ENCODE peak calls at places on chromosomes 16 and 17, in nine cellular contexts. Q, R, I, U, G, N, J, F and K are unnamed samples.

GRCh38 chr17:1164935-1165556 is 14.7 kb downstream of the ABR start:
- DNase-seq in U (peak), I (no peak), J (no peak), R (no peak), G (no peak), F (no peak), N (no peak), Q (no peak), K (no peak)

GRCh38 chr17:14772776-14773175 is 471.9 kb downstream of the HS3ST3B1 start:
- DNase-seq in N (no peak), J (no peak), F (no peak), Q (no peak), R (no peak), U (no peak), G (no peak), I (no peak), K (no peak)

GRCh38 chr17:32267690-32268205 is 2.1 kb downstream of the RHBDL3 start:
- DNase-seq in F (no peak), N (no peak), R (no peak), U (no peak), Q (no peak), J (no peak), I (no peak), G (peak), K (no peak)

GRCh38 chr16:89917773-89918452 is 749 bp upstream of the MC1R start:
- DNase-seq in G (peak), Q (peak), U (peak), N (peak), J (peak), F (peak), I (peak), R (peak), K (peak)

GRCh38 chr17:80169784-80170500 is at the start of gene CARD14:
- DNase-seq in G (no peak), U (no peak), F (no peak), I (no peak), N (no peak), R (peak), Q (no peak), J (no peak), K (no peak)

GRCh38 chr16:58444265-58444664 is 52.0 kb downstream of the GINS3 start:
- DNase-seq in R (no peak), N (no peak), Q (no peak), F (no peak), G (no peak), U (no peak), I (no peak), J (no peak), K (no peak)

GRCh38 chr17:80109713-80110446 is 8.5 kb downstream of the GAA start:
- DNase-seq in Q (peak), J (peak), F (no peak), I (no peak), U (no peak), R (no peak), N (no peak), G (no peak), K (no peak)

GRCh38 chr16:49462356-49462988 is 88.9 kb downstream of the C16orf78 start:
- DNase-seq in G (no peak), J (peak), F (no peak), R (no peak), N (no peak), U (no peak), Q (no peak), I (no peak), K (no peak)

GRCh38 chr16:483351-484075 is 44.0 kb upstream of the CAPN15 start:
- DNase-seq in F (peak), I (no peak), R (no peak), U (no peak), G (no peak), N (peak), Q (no peak), J (no peak), K (no peak)

GRCh38 chr17:1590031-1590746 is 27.6 kb upstream of the PITPNA start:
- DNase-seq in I (no peak), R (peak), F (peak), Q (no peak), U (peak), N (peak), J (no peak), G (no peak), K (no peak)

GRCh38 chr17:1486802-1487695 is 5.4 kb downstream of the MYO1C start:
- DNase-seq in N (no peak), R (peak), F (peak), J (peak), U (peak), G (peak), I (peak), Q (peak), K (peak)

GRCh38 chr16:65069766-65070165 is 52.1 kb downstream of the CDH11 start:
- DNase-seq in F (no peak), N (peak), Q (no peak), G (no peak), J (no peak), I (no peak), U (no peak), R (no peak), K (no peak)

GRCh38 chr17:43790311-43790940 is 10.2 kb downstream of the CFAP97D1 start:
- DNase-seq in G (peak), R (no peak), N (no peak), F (no peak), Q (no peak), I (no peak), U (no peak), J (no peak), K (no peak)

GRCh38 chr16:86296263-86296662 is 214.1 kb upstream of the FOXF1 start:
- DNase-seq in R (no peak), I (peak), G (no peak), U (no peak), N (no peak), F (no peak), Q (no peak), J (peak), K (no peak)

GRCh38 chr17:59617141-59617757 is 2.4 kb upstream of the CLTC start:
- DNase-seq in Q (no peak), R (no peak), N (no peak), F (no peak), J (no peak), U (no peak), I (no peak), G (no peak), K (no peak)

GRCh38 chr17:65228734-65229390 is 91.7 kb downstream of the RGS9 start:
- DNase-seq in J (no peak), R (no peak), Q (no peak), U (no peak), F (peak), N (peak), G (no peak), I (no peak), K (peak)

GRCh38 chr16:17070882-17071592 is 399.7 kb downstream of the XYLT1 start:
- DNase-seq in G (peak), U (peak), F (peak), J (no peak), N (no peak), I (no peak), Q (peak), R (peak), K (peak)

GRCh38 chr17:81845361-81845760 is 10.5 kb upstream of the PPP1R27 start:
- DNase-seq in N (no peak), U (no peak), J (no peak), Q (no peak), R (no peak), F (no peak), G (no peak), I (no peak), K (no peak)

GRCh38 chr17:44084131-44084538 is 13.6 kb downstream of the G6PC3 start:
- DNase-seq in U (no peak), F (no peak), Q (no peak), J (no peak), I (no peak), N (no peak), R (no peak), G (peak), K (no peak)

GRCh38 chr16:89722392-89723278 is 1.3 kb downstream of the ZNF276 start:
- DNase-seq in F (peak), Q (no peak), R (peak), J (peak), U (peak), G (peak), N (peak), I (peak), K (no peak)

GRCh38 chr16:85924675-85925074 is 25.7 kb downstream of the IRF8 start:
- DNase-seq in U (no peak), J (no peak), G (no peak), I (no peak), R (no peak), F (no peak), Q (no peak), N (no peak), K (no peak)

GRCh38 chr16:89297870-89298545 is 80.5 kb downstream of the ZNF778 start:
- DNase-seq in F (no peak), U (no peak), I (no peak), Q (no peak), R (no peak), G (no peak), J (no peak), N (no peak), K (no peak)

GRCh38 chr16:29814592-29814991 is 1.4 kb upstream of the PAGR1 start:
- DNase-seq in J (no peak), Q (no peak), G (no peak), I (no peak), R (no peak), N (no peak), U (no peak), F (no peak), K (no peak)

GRCh38 chr16:29816694-29817441 is 916 bp downstream of the PAGR1 start:
- DNase-seq in I (peak), U (peak), G (peak), N (peak), J (peak), F (peak), R (peak), Q (peak), K (peak)

GRCh38 chr16:29815793-29816693 is at the start of gene PAGR1:
- DNase-seq in I (peak), J (peak), F (peak), U (peak), Q (peak), N (peak), G (peak), R (peak), K (peak)

GRCh38 chr16:29813644-29814562 is 1.9 kb downstream of the PRRT2 start:
- DNase-seq in F (no peak), N (no peak), U (peak), J (no peak), I (no peak), Q (peak), G (no peak), R (no peak), K (no peak)

DNA sequence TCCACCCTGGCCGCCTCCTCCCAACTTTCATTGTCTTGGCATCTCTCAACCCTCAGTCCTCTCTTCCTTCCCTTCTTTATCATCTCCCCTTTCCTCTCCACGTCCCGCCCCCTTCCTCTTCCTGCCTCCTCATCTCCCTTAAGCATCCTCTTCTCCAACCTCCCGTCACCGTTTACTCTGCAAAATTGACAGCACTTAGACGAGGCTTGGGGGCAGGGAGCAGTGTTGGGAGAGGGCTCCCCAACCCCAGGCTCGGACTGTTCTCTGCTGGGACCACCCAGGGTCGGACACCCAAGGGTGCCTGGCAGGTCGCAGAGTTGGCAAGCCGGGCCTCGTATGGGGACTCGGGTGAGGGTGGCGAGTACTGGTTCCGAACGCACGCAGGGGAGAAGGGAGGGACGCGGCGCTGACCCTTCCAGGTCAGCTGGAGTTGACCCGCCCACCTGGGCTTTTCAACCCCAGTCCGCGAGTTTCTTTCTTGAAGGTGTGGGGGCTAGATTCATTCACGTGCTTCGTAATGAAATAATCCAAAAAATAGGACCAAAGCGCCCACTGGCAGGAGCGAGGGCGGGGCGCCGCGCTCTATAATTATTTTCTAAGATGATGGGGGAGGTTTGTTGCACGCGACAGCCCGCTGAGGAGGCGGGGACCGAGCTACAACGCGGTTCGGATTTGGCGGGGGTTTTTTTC is 775 bp upstream of the PAGR1 start:
- DNase-seq in R (no peak), F (peak), I (peak), N (no peak), U (peak), G (peak), Q (peak), J (peak), K (no peak)
- TF ChIP-seq POLR2A in R (no peak), F (no peak), I (no peak), N (no peak), U (no peak), G (no peak), Q (no peak), J (no peak), K (no peak)

GRCh38 chr17:42305543-42306384 is 17.5 kb downstream of the STAT5A start:
- DNase-seq in R (no peak), Q (peak), F (peak), I (no peak), U (no peak), N (no peak), G (no peak), J (no peak), K (no peak)
- TF ChIP-seq POLR2A in R (no peak), Q (no peak), F (no peak), I (no peak), U (no peak), N (no peak), G (no peak), J (no peak), K (no peak)

GRCh38 chr16:69311115-69311532 is at the start of gene VPS4A:
- DNase-seq in Q (peak), N (peak), U (peak), G (peak), F (peak), R (peak), J (peak), I (peak), K (peak)
- TF ChIP-seq POLR2A in Q (peak), N (peak), U (no peak), G (no peak), F (no peak), R (no peak), J (no peak), I (peak), K (peak)

GRCh38 chr17:78040561-78041400 is 82.3 kb downstream of the TNRC6C start:
- DNase-seq in J (peak), N (peak), G (no peak), U (peak), F (peak), I (peak), R (peak), Q (peak), K (no peak)
- TF ChIP-seq POLR2A in J (no peak), N (no peak), G (no peak), U (no peak), F (no peak), I (no peak), R (no peak), Q (no peak), K (no peak)

GRCh38 chr17:38451030-38451839 is 23.0 kb downstream of the ARHGAP23 start:
- DNase-seq in G (peak), N (peak), J (no peak), Q (peak), R (no peak), U (peak), F (no peak), I (no peak), K (no peak)
- TF ChIP-seq POLR2A in G (no peak), N (no peak), J (no peak), Q (no peak), R (no peak), U (no peak), F (no peak), I (no peak), K (no peak)

DNA sequence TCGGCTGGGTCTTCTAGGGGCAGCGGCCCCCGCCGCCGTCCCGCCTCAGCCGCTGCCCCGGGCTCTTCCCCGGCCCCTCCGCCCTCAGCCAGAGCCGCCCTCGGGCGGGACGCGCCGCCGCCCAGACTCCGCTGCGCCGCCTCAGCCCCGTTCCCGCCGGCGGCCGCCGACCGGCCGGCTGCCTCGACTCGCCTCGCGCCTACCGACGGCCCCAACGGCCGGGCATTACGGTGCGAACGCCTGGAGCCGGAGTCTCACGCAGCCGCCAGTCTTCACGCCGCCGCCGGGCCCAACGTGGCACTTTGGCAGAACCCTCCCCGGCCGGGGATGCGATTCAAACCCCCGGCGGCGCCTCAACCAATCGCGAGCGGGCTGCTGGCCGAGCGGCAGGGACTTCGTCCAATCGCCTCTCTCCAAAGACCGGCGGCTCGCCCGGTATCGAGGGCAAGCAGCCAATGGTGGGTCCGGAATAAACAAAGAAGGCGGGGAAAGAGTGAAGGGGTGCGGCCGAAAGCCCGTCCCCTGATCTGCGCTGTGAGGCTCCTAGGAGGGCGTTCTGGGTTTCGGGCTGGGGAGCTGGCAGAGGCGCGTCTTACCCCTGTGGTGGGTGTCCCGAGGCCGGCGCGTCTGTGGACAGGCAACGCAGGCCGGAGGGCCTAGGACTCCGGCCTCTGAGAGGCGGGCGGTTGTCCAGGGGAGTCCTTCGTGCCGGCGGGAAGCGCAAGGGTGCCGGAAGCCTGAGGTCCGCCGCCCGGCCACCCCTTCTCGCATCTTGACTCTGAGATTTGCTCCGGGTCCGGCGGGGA is at the start of gene CDR2:
- DNase-seq in G (peak), F (peak), N (peak), J (peak), R (peak), Q (peak), U (peak), I (peak), K (peak)
- TF ChIP-seq POLR2A in G (peak), F (peak), N (peak), J (no peak), R (peak), Q (peak), U (peak), I (peak), K (peak)

GRCh38 chr17:17087424-17088103 is 45.3 kb downstream of the MPRIP start:
- DNase-seq in Q (no peak), G (no peak), N (no peak), U (no peak), F (no peak), I (peak), J (peak), R (no peak), K (no peak)

GRCh38 chr17:17089796-17090641 is 47.8 kb downstream of the MPRIP start:
- DNase-seq in F (no peak), N (no peak), J (peak), U (no peak), G (no peak), R (no peak), Q (no peak), I (peak), K (no peak)

GRCh38 chr17:17089206-17089550 is 46.9 kb downstream of the MPRIP start:
- DNase-seq in I (peak), U (no peak), Q (no peak), F (no peak), G (no peak), J (no peak), R (no peak), N (no peak), K (no peak)

GRCh38 chr17:17088104-17088485 is 45.8 kb downstream of the MPRIP start:
- DNase-seq in U (no peak), J (peak), Q (no peak), G (no peak), R (no peak), N (no peak), I (peak), F (peak), K (no peak)

DNA sequence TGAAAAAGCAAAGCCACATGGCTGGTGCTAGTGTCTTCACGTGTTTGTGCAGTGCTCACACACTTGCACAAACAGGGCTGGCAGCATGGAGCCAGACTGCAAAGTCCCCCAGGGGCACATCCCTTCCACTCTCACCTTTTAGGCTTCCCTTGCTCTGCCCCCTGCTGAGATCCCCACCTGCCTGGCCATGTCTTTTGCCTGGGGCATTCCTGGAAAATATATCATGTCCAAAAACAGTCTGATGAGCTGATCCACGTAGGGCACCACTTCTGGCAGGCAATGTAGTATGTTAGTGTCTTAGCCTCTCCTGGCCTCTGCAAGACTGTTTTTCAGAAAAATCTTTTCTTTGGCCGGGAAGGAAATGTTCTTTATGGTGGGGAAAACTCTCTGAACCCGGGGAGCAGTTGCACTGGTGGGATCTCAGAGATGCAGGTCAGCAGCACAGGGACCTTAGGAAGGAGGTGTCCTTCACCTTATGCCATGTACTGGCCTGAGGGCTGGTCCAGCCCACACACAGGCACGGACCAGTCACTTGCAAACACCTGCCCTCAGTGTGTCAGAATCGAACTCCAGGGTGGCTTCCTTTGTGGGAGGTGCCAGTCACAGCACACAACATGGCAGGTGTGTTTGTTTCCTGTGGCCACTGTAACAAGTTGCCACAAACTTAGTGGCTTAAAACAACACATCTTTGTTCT is 46.4 kb downstream of the MPRIP start:
- DNase-seq in J (peak), Q (no peak), F (no peak), R (no peak), U (no peak), G (no peak), N (no peak), I (peak), K (no peak)
- TF ChIP-seq POLR2A in J (no peak), Q (no peak), F (no peak), R (no peak), U (no peak), G (no peak), N (no peak), I (no peak), K (no peak)

DNA sequence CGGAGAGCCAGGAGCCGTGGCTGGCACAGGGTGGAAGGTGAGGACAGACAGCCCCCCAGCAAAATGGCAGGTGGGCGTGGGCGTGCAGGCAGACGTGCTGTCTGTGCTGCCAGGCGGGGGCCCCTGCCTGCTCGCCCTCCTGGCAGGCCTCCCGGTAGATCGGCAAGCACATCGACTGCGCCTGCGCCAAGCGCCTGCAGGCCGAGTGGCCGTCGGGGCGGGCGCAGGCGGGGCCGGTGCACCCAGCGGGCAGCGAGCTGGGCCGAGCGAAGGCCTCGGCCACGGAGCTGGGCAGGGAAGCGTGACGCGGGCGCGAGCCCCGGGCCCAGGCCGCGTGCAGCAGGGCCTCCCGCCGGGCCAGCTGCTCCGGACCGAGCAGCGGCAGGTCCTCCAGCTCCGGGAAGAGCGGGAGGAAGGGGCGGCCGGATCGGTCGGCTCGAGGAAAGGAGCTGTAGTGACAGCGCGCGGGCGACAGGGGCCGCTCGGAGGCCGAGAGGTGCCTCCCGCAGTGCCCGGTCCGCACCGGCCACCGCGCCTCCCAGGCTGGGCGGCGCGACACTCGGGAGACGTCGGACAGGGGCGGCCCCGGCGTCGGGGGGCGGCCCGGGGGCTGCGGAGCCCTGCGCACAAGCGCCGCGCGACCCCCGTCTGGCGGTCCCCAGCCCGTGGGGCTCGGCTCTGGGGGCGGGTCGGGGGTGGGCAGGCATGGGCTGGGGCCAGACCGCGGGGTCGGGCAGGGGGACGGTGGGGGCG is 16.9 kb downstream of the GRIN2C start:
- DNase-seq in U (peak), J (no peak), N (peak), I (no peak), R (peak), G (peak), Q (peak), F (peak), K (no peak)
- TF ChIP-seq POLR2A in U (no peak), J (no peak), N (no peak), I (no peak), R (no peak), G (no peak), Q (no peak), F (no peak), K (no peak)